ENCODE peak calls at places on chromosome 19, in four cellular contexts. S is NCI-H1105, Q is iris pigment epithelial cell, M is tibial artery. I is an unnamed sample.

GRCh38 chr19:11046608-11047354 is 42.5 kb upstream of the LDLR start:
- DNase-seq in Q (no peak), M (no peak), S (no peak), I (no peak)

GRCh38 chr19:52190679-52191293 is 934 bp downstream of the PPP2R1A start:
- DNase-seq in S (no peak), M (peak), Q (peak), I (peak)

GRCh38 chr19:51479531-51480331 is 1.4 kb downstream of the CEACAM18 start:
- DNase-seq in M (no peak), Q (no peak), S (no peak), I (no peak)

GRCh38 chr19:8456064-8456463 is 11.3 kb downstream of the HNRNPM start:
- DNase-seq in S (no peak), Q (no peak), M (no peak), I (no peak)

GRCh38 chr19:18416778-18417249 is 2.4 kb upstream of the SSBP4 start:
- DNase-seq in M (peak), Q (peak), S (peak), I (peak)

GRCh38 chr19:38429055-38429810 is 3.2 kb upstream of the RASGRP4 start:
- DNase-seq in S (no peak), M (no peak), Q (no peak), I (no peak)

GRCh38 chr19:1251233-1251502 is 2.8 kb downstream of the MIDN start:
- DNase-seq in S (no peak), Q (peak), M (no peak), I (no peak)

GRCh38 chr19:58278156-58279041 is at the start of gene ZNF8:
- DNase-seq in Q (peak), S (peak), M (peak), I (peak)

GRCh38 chr19:45097776-45098520 is 5.0 kb downstream of the PPP1R37 start:
- DNase-seq in S (no peak), Q (peak), M (no peak), I (peak)

GRCh38 chr19:57004418-57004817 is 115.4 kb upstream of the USP29 start:
- DNase-seq in Q (no peak), S (no peak), M (no peak), I (no peak)

GRCh38 chr19:53328967-53329366 is 4.6 kb upstream of the ZNF845 start:
- DNase-seq in Q (peak), S (no peak), M (peak), I (peak)

GRCh38 chr19:11041966-11042627 is 47.2 kb upstream of the LDLR start:
- DNase-seq in S (no peak), Q (no peak), M (no peak), I (no peak)

GRCh38 chr19:38676023-38676877 is 28.8 kb downstream of the ACTN4 start:
- DNase-seq in S (no peak), Q (peak), M (no peak), I (no peak)

GRCh38 chr19:56263319-56263718 is 9.2 kb upstream of the EDDM13 start:
- DNase-seq in M (no peak), S (no peak), Q (no peak), I (no peak)

GRCh38 chr19:16825312-16826168 is 3.7 kb upstream of the SIN3B start:
- DNase-seq in M (no peak), S (peak), Q (peak), I (peak)

GRCh38 chr19:54345938-54346386 is 7.0 kb upstream of the LILRA4 start:
- DNase-seq in S (no peak), M (peak), Q (no peak), I (peak)

GRCh38 chr19:50252111-50252886 is 48.9 kb downstream of the MYH14 start:
- DNase-seq in M (no peak), S (no peak), Q (peak), I (no peak)

GRCh38 chr19:11507370-11508078 is 1.9 kb upstream of the ZNF653 start:
- DNase-seq in S (no peak), Q (no peak), M (no peak), I (no peak)

GRCh38 chr19:16908759-16909158 is 20.0 kb downstream of the F2RL3 start:
- DNase-seq in M (no peak), Q (no peak), S (no peak), I (no peak)

GRCh38 chr19:29887498-29887897 is 54.5 kb upstream of the URI1 start:
- DNase-seq in M (no peak), Q (no peak), S (no peak), I (no peak)

GRCh38 chr19:10419646-10420443 is 493 bp upstream of the PDE4A start:
- DNase-seq in M (no peak), S (no peak), Q (peak), I (no peak)

GRCh38 chr19:48370955-48371354 is 6.8 kb downstream of the SYNGR4 start:
- DNase-seq in S (no peak), M (no peak), Q (no peak), I (no peak)

GRCh38 chr19:19686580-19686979 is 17.9 kb downstream of the ZNF101 start:
- DNase-seq in Q (no peak), S (no peak), M (no peak), I (no peak)

GRCh38 chr19:8698433-8699063 is at the start of gene ACTL9:
- DNase-seq in S (no peak), Q (no peak), M (no peak), I (no peak)

GRCh38 chr19:33226550-33227241 is 1.0 kb upstream of the SLC7A10 start:
- DNase-seq in S (no peak), M (no peak), Q (peak), I (no peak)

GRCh38 chr19:2180881-2181617 is 17.3 kb downstream of the DOT1L start:
- DNase-seq in Q (no peak), M (no peak), S (no peak), I (no peak)

GRCh38 chr19:5621945-5622464 is 571 bp downstream of the SAFB2 start:
- DNase-seq in M (peak), S (no peak), Q (no peak), I (peak)

GRCh38 chr19:14432817-14433453 is at the start of gene PKN1:
- DNase-seq in Q (no peak), M (no peak), S (peak), I (peak)

I was measured in sciatic nerve.